ENCODE peak calls at places on chromosomes 4 and X, in four cellular contexts. A is AG04450, N is Calu3, U is hypothalamus. S is an unnamed sample.

GRCh38 chr4:123562994-123563745 is 166.6 kb downstream of the SPRY1 start:
- DNase-seq in U (no peak), A (no peak), N (no peak), S (no peak)

GRCh38 chr4:37726666-37727065 is 40.5 kb upstream of the RELL1 start:
- DNase-seq in N (no peak), U (no peak), A (no peak), S (no peak)

GRCh38 chr4:176735300-176735699 is 57.4 kb downstream of the VEGFC start:
- DNase-seq in U (no peak), A (peak; percentile 29), N (no peak), S (no peak)

GRCh38 chrX:40100141-40100536 is 2.4 kb upstream of the BCOR start:
- DNase-seq in A (no peak), U (no peak), N (peak; percentile 39), S (no peak)

GRCh38 chr4:87317527-87317926 is 5.2 kb downstream of the HSD17B13 start:
- DNase-seq in N (peak; percentile 7), U (no peak), A (no peak), S (no peak)

GRCh38 chrX:14729058-14729457 is 143.8 kb downstream of the FANCB start:
- DNase-seq in A (no peak), N (no peak), U (no peak), S (no peak)

GRCh38 chr4:99816611-99817309 is at the start of gene DAPP1:
- DNase-seq in A (no peak), N (peak; percentile 73), U (no peak), S (no peak)

GRCh38 chr4:138650917-138651564 is 364.5 kb upstream of the NOCT start:
- DNase-seq in N (peak; percentile 30), U (no peak), A (peak; percentile 20), S (peak; percentile 90)

GRCh38 chrX:63768760-63769159 is 16.3 kb downstream of the ARHGEF9 start:
- DNase-seq in N (no peak), U (no peak), A (no peak), S (no peak)

S was measured in kidney epithelial cell.